ENCODE peak calls at places on chromosomes 13 and 19, in nine cellular contexts. One of them, this sample, is unnamed.

GRCh38 chr13:44576396-44577235 is 486 bp upstream of the TSC22D1 start:
- DNase-seq in A549: no peak
- DNase-seq in uterus: peak; percentile 37
- DNase-seq in adrenal gland: no peak
- DNase-seq in esophagus squamous epithelium: no peak
- DNase-seq in IMR-90: no peak
- DNase-seq in ovary: peak; percentile 63
- DNase-seq in breast epithelium: no peak
- DNase-seq in prostate gland: peak; percentile 7
- DNase-seq in this sample: no peak

GRCh38 chr13:66430266-66430665 is 799.9 kb downstream of the PCDH9 start:
- DNase-seq in A549: no peak
- DNase-seq in uterus: no peak
- DNase-seq in adrenal gland: no peak
- DNase-seq in esophagus squamous epithelium: no peak
- DNase-seq in IMR-90: peak; percentile 23
- DNase-seq in ovary: no peak
- DNase-seq in breast epithelium: no peak
- DNase-seq in prostate gland: no peak
- DNase-seq in this sample: no peak

GRCh38 chr13:42820450-42820849 is 39.1 kb downstream of the FAM216B start:
- DNase-seq in A549: no peak
- DNase-seq in uterus: no peak
- DNase-seq in adrenal gland: no peak
- DNase-seq in esophagus squamous epithelium: no peak
- DNase-seq in IMR-90: no peak
- DNase-seq in ovary: no peak
- DNase-seq in breast epithelium: no peak
- DNase-seq in prostate gland: no peak
- DNase-seq in this sample: no peak

GRCh38 chr13:91369432-91369831 is 21.9 kb downstream of the MIR17HG start:
- DNase-seq in A549: no peak
- DNase-seq in uterus: no peak
- DNase-seq in adrenal gland: no peak
- DNase-seq in esophagus squamous epithelium: no peak
- DNase-seq in IMR-90: peak; percentile 28
- DNase-seq in ovary: no peak
- DNase-seq in breast epithelium: no peak
- DNase-seq in prostate gland: no peak
- DNase-seq in this sample: no peak

GRCh38 chr13:44930907-44931676 is 58.2 kb downstream of the NUFIP1 start:
- DNase-seq in A549: no peak
- DNase-seq in uterus: no peak
- DNase-seq in adrenal gland: no peak
- DNase-seq in esophagus squamous epithelium: no peak
- DNase-seq in IMR-90: no peak
- DNase-seq in ovary: no peak
- DNase-seq in breast epithelium: no peak
- DNase-seq in prostate gland: no peak
- DNase-seq in this sample: peak; percentile 35

GRCh38 chr19:56253737-56254136 is 18.8 kb upstream of the EDDM13 start:
- DNase-seq in A549: peak; percentile 44
- DNase-seq in uterus: no peak
- DNase-seq in adrenal gland: no peak
- DNase-seq in esophagus squamous epithelium: no peak
- DNase-seq in IMR-90: peak; percentile 71
- DNase-seq in ovary: no peak
- DNase-seq in breast epithelium: no peak
- DNase-seq in prostate gland: peak; percentile 19
- DNase-seq in this sample: no peak

GRCh38 chr13:40146586-40147240 is 491.3 kb downstream of the COG6 start:
- DNase-seq in A549: no peak
- DNase-seq in uterus: no peak
- DNase-seq in adrenal gland: no peak
- DNase-seq in esophagus squamous epithelium: no peak
- DNase-seq in IMR-90: no peak
- DNase-seq in ovary: no peak
- DNase-seq in breast epithelium: no peak
- DNase-seq in prostate gland: no peak
- DNase-seq in this sample: no peak

GRCh38 chr19:53246498-53246897 is 8.2 kb downstream of the ZNF677 start:
- DNase-seq in A549: no peak
- DNase-seq in uterus: no peak
- DNase-seq in adrenal gland: no peak
- DNase-seq in esophagus squamous epithelium: no peak
- DNase-seq in IMR-90: no peak
- DNase-seq in ovary: no peak
- DNase-seq in breast epithelium: no peak
- DNase-seq in prostate gland: no peak
- DNase-seq in this sample: no peak

GRCh38 chr13:100710176-100710575 is 35.6 kb upstream of the TMTC4 start:
- DNase-seq in A549: no peak
- DNase-seq in uterus: no peak
- DNase-seq in adrenal gland: no peak
- DNase-seq in esophagus squamous epithelium: no peak
- DNase-seq in IMR-90: no peak
- DNase-seq in ovary: no peak
- DNase-seq in breast epithelium: no peak
- DNase-seq in prostate gland: no peak
- DNase-seq in this sample: no peak
- H3K4me3 ChIP-seq in A549: no peak overlapping the region
- H3K4me3 ChIP-seq in uterus: no peak overlapping the region
- H3K4me3 ChIP-seq in adrenal gland: no peak overlapping the region
- H3K4me3 ChIP-seq in esophagus squamous epithelium: no peak overlapping the region
- H3K4me3 ChIP-seq in IMR-90: no peak overlapping the region
- H3K4me3 ChIP-seq in ovary: no peak overlapping the region
- H3K4me3 ChIP-seq in breast epithelium: no peak overlapping the region
- H3K4me3 ChIP-seq in prostate gland: no peak overlapping the region
- H3K4me3 ChIP-seq in this sample: no peak overlapping the region

GRCh38 chr13:77896977-77897376 is 21.7 kb downstream of the EDNRB start:
- DNase-seq in A549: no peak
- DNase-seq in uterus: no peak
- DNase-seq in adrenal gland: no peak
- DNase-seq in esophagus squamous epithelium: no peak
- DNase-seq in IMR-90: no peak
- DNase-seq in ovary: no peak
- DNase-seq in breast epithelium: no peak
- DNase-seq in prostate gland: no peak
- DNase-seq in this sample: no peak
- H3K27ac ChIP-seq in A549: no peak overlapping the region
- H3K27ac ChIP-seq in uterus: peak overlapping the region; percentile 80
- H3K27ac ChIP-seq in adrenal gland: peak overlapping the region; percentile 71
- H3K27ac ChIP-seq in esophagus squamous epithelium: peak overlapping the region; percentile 56
- H3K27ac ChIP-seq in IMR-90: no peak overlapping the region
- H3K27ac ChIP-seq in ovary: no peak overlapping the region
- H3K27ac ChIP-seq in breast epithelium: peak overlapping the region; percentile 86
- H3K27ac ChIP-seq in prostate gland: no peak overlapping the region
- H3K27ac ChIP-seq in this sample: peak overlapping the region; percentile 72

DNA sequence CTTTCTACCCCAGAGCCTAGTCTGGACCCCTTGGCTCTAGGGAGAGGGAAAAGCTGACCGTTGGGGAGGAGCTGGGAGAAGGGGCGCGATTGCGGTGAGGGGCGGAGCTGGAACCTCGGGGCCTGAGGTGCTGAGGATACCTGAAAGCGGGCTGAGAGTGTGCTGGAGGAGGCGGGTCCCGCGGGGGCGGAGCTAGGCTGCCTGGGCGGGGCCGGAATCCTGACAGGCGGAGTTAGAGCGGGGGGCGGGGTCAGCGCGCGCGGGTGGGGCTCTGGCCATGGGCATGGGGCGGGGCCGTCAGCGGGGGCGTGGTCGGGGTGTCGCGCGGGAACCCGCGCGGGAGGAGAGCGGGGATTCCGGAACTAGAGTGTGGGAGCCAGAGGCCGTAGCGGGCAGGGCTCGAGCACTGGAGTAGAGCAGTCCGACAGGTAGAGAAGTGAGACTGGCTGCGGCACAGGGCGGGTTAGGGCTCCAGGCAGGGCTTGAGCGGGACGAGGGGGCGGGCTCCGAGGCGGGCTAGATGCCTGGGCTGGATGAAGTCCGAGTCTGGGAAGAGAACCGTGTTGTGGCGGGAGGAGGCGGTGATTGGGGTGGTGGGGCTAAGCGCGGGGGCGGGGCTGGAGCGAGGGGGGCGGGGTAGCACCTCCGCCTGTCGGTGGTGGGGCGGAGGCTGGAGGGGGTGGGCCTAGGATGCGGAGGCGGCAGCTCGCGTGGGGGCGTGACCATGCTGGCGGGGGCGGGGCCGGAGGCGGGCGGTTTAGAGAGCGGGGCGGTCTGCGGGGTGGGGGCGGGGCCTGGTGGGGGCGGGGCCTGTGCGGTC is at the start of gene INAFM1:
- DNase-seq in A549: peak; percentile 92
- DNase-seq in uterus: peak; percentile 98
- DNase-seq in adrenal gland: peak; percentile 97
- DNase-seq in esophagus squamous epithelium: peak; percentile 90
- DNase-seq in IMR-90: peak; percentile 86
- DNase-seq in ovary: peak; percentile 100
- DNase-seq in breast epithelium: peak; percentile 97
- DNase-seq in prostate gland: peak; percentile 99
- DNase-seq in this sample: peak; percentile 99
- TF ChIP-seq POLR2A in A549: peak; percentile 12
- TF ChIP-seq POLR2A in uterus: peak; percentile 48
- TF ChIP-seq POLR2A in adrenal gland: peak; percentile 12
- TF ChIP-seq POLR2A in esophagus squamous epithelium: peak; percentile 0
- TF ChIP-seq POLR2A in IMR-90: peak; percentile 70
- TF ChIP-seq POLR2A in ovary: peak; percentile 61
- TF ChIP-seq POLR2A in breast epithelium: peak; percentile 30
- TF ChIP-seq POLR2A in prostate gland: peak; percentile 79
- TF ChIP-seq POLR2A in this sample: no peak

GRCh38 chr19:6088677-6089063 is 21.6 kb downstream of the RFX2 start:
- DNase-seq in A549: no peak
- DNase-seq in uterus: no peak
- DNase-seq in adrenal gland: no peak
- DNase-seq in esophagus squamous epithelium: no peak
- DNase-seq in IMR-90: peak; percentile 49
- DNase-seq in ovary: no peak
- DNase-seq in breast epithelium: no peak
- DNase-seq in prostate gland: no peak
- DNase-seq in this sample: no peak

GRCh38 chr19:6091771-6092291 is 18.5 kb downstream of the RFX2 start:
- DNase-seq in A549: no peak
- DNase-seq in uterus: no peak
- DNase-seq in adrenal gland: no peak
- DNase-seq in esophagus squamous epithelium: no peak
- DNase-seq in IMR-90: peak; percentile 69
- DNase-seq in ovary: no peak
- DNase-seq in breast epithelium: no peak
- DNase-seq in prostate gland: no peak
- DNase-seq in this sample: no peak

GRCh38 chr19:6090634-6091033 is 19.7 kb downstream of the RFX2 start:
- DNase-seq in A549: no peak
- DNase-seq in uterus: no peak
- DNase-seq in adrenal gland: no peak
- DNase-seq in esophagus squamous epithelium: no peak
- DNase-seq in IMR-90: no peak
- DNase-seq in ovary: no peak
- DNase-seq in breast epithelium: no peak
- DNase-seq in prostate gland: no peak
- DNase-seq in this sample: no peak

GRCh38 chr19:6095760-6096159 is 14.5 kb downstream of the RFX2 start:
- DNase-seq in A549: no peak
- DNase-seq in uterus: no peak
- DNase-seq in adrenal gland: no peak
- DNase-seq in esophagus squamous epithelium: no peak
- DNase-seq in IMR-90: no peak
- DNase-seq in ovary: no peak
- DNase-seq in breast epithelium: no peak
- DNase-seq in prostate gland: no peak
- DNase-seq in this sample: no peak

DNA sequence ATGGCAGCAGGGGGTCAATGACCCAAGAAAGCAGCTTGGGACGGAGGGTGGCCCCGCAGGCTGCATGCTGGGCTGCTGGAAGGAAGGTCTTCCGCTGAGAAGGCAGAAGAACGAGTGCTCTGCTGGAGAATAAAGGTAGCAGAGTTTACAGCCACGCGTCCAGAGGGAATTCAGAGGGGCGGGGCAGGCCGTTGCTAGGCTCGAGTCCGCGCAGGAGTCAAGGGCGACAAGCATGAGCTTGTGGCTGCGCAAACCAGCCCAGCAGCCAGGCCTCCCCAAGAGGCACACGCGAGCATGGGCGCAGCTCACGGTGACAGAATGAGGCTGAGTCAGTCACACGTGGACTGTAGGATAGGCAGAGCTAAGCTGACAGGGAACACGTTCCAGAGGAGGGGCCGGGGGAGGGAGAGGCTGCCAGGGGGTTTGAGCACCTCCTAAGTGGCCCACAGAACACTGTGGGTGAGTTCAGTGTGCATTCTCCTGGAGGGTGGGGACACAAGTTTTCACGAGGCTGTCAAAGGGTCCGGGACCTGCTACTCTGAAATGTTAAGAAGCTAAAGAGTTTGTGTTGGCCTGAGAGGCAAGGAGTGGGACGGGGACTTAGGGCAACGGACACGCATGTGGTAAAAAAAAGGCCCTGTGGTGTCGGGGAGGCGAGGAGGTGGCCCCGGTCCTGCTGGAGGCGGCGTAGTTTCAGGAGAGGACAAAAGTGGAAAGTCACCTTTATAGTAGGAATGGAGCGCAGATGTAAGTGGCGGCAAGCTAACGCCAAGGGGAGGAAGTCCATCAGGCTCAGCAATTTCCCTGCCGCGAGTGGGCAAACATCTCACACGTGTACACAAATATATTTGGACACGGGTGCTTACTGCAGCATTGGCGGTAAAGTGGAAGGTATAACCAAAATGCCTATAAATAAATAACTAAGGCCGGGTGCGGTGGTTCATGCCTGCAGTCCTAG is 17.7 kb downstream of the RFX2 start:
- DNase-seq in A549: peak; percentile 50
- DNase-seq in uterus: peak; percentile 78
- DNase-seq in adrenal gland: peak; percentile 92
- DNase-seq in esophagus squamous epithelium: no peak
- DNase-seq in IMR-90: peak; percentile 88
- DNase-seq in ovary: peak; percentile 75
- DNase-seq in breast epithelium: peak; percentile 88
- DNase-seq in prostate gland: peak; percentile 89
- DNase-seq in this sample: peak; percentile 94
- H3K4me3 ChIP-seq in A549: peak overlapping the region; percentile 36
- H3K4me3 ChIP-seq in uterus: peak overlapping the region; percentile 26
- H3K4me3 ChIP-seq in adrenal gland: no peak overlapping the region
- H3K4me3 ChIP-seq in esophagus squamous epithelium: peak overlapping the region; percentile 35
- H3K4me3 ChIP-seq in IMR-90: peak overlapping the region; percentile 34
- H3K4me3 ChIP-seq in ovary: peak overlapping the region; percentile 27
- H3K4me3 ChIP-seq in breast epithelium: peak overlapping the region; percentile 5
- H3K4me3 ChIP-seq in prostate gland: no peak overlapping the region
- H3K4me3 ChIP-seq in this sample: peak overlapping the region; percentile 34

DNA sequence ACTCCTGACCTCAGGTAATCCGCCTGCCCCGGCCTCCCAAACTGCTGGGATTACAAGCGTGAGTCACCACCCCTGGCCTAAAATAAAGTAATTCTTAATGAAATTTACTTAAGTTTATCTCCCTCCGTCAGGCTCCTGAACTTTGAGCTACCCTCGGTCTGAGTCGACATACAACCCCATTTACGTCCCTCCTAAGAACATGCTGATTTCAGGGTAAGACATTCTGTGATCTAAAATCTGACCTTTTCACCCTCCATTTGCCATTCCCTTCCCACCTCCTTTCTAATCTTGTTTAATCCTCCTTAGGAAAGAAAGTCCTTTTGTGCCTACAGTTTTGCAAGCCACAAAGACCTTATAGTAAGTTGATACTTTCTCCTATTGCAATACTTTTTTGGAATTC is 143.4 kb downstream of the ZNF737 start:
- DNase-seq in A549: no peak
- DNase-seq in uterus: no peak
- DNase-seq in adrenal gland: no peak
- DNase-seq in esophagus squamous epithelium: no peak
- DNase-seq in IMR-90: no peak
- DNase-seq in ovary: no peak
- DNase-seq in breast epithelium: no peak
- DNase-seq in prostate gland: no peak
- DNase-seq in this sample: no peak
- H3K27ac ChIP-seq in A549: no peak overlapping the region
- H3K27ac ChIP-seq in uterus: peak overlapping the region; percentile 95
- H3K27ac ChIP-seq in adrenal gland: no peak overlapping the region
- H3K27ac ChIP-seq in esophagus squamous epithelium: no peak overlapping the region
- H3K27ac ChIP-seq in IMR-90: no peak overlapping the region
- H3K27ac ChIP-seq in ovary: peak overlapping the region; percentile 91
- H3K27ac ChIP-seq in breast epithelium: no peak overlapping the region
- H3K27ac ChIP-seq in prostate gland: no peak overlapping the region
- H3K27ac ChIP-seq in this sample: no peak overlapping the region